ENCODE peak calls at places on chromosomes 1 and 21, in nine cellular contexts. L, X, M, J, Q, F, G, C and Z are unnamed samples.

GRCh38 chr1:72281637-72282270 is 585 bp downstream of the NEGR1 start:
- DNase-seq in L (no peak), X (no peak), M (no peak), J (no peak), Q (no peak), F (no peak), G (peak), C (no peak), Z (no peak)

GRCh38 chr1:171221665-171222591 is 26.4 kb upstream of the FMO1 start:
- DNase-seq in L (no peak), X (peak), M (no peak), J (no peak), Q (no peak), F (no peak), G (no peak), C (no peak), Z (no peak)

GRCh38 chr1:54277451-54278355 is 77.7 kb downstream of the MRPL37 start:
- DNase-seq in L (no peak), X (no peak), M (peak), J (no peak), Q (no peak), F (no peak), G (no peak), C (peak), Z (no peak)

GRCh38 chr1:30001011-30001410 is 722.4 kb downstream of the MATN1 start:
- DNase-seq in L (no peak), X (no peak), M (no peak), J (no peak), Q (no peak), F (no peak), G (no peak), C (no peak), Z (no peak)

GRCh38 chr1:205161071-205161470 is 39.3 kb upstream of the RBBP5 start:
- DNase-seq in L (no peak), X (no peak), M (no peak), J (no peak), Q (no peak), F (no peak), G (no peak), C (no peak), Z (no peak)

GRCh38 chr1:236421022-236421421 is 26.9 kb downstream of the EDARADD start:
- DNase-seq in L (no peak), X (peak), M (no peak), J (no peak), Q (no peak), F (no peak), G (peak), C (no peak), Z (no peak)

GRCh38 chr1:66535853-66536252 is 1.9 kb downstream of the SGIP1 start:
- DNase-seq in L (no peak), X (no peak), M (no peak), J (no peak), Q (no peak), F (no peak), G (no peak), C (no peak), Z (no peak)

GRCh38 chr1:67987046-67987799 is 63.2 kb downstream of the DIRAS3 start:
- DNase-seq in L (no peak), X (peak), M (no peak), J (no peak), Q (peak), F (no peak), G (no peak), C (no peak), Z (no peak)

GRCh38 chr1:204073837-204074273 is 940 bp downstream of the SOX13 start:
- DNase-seq in L (peak), X (no peak), M (no peak), J (no peak), Q (no peak), F (no peak), G (no peak), C (no peak), Z (no peak)

GRCh38 chr1:51936531-51936930 is 54.0 kb downstream of the RAB3B start:
- DNase-seq in L (no peak), X (no peak), M (no peak), J (no peak), Q (peak), F (no peak), G (no peak), C (no peak), Z (no peak)

GRCh38 chr1:15833069-15833679 is 14.3 kb upstream of the SPEN start:
- DNase-seq in L (no peak), X (no peak), M (no peak), J (no peak), Q (peak), F (peak), G (peak), C (no peak), Z (peak)

GRCh38 chr21:43864806-43865470 is at the start of gene AGPAT3:
- DNase-seq in L (no peak), X (no peak), M (peak), J (no peak), Q (peak), F (peak), G (peak), C (peak), Z (no peak)

GRCh38 chr1:173504268-173504667 is 27.1 kb downstream of the PRDX6 start:
- DNase-seq in L (no peak), X (no peak), M (no peak), J (no peak), Q (no peak), F (no peak), G (no peak), C (no peak), Z (no peak)

GRCh38 chr1:242132446-242132845 is 133.5 kb upstream of the MAP1LC3C start:
- DNase-seq in L (no peak), X (no peak), M (no peak), J (no peak), Q (no peak), F (no peak), G (no peak), C (no peak), Z (no peak)

GRCh38 chr21:41953831-41954653 is at the start of gene C2CD2:
- DNase-seq in L (peak), X (peak), M (peak), J (no peak), Q (peak), F (peak), G (peak), C (peak), Z (peak)

GRCh38 chr1:16155537-16156410 is at the start of gene EPHA2:
- DNase-seq in L (no peak), X (peak), M (no peak), J (no peak), Q (peak), F (peak), G (no peak), C (no peak), Z (peak)

GRCh38 chr1:162734047-162734446 is 56.5 kb upstream of the HSD17B7 start:
- DNase-seq in L (no peak), X (no peak), M (no peak), J (no peak), Q (no peak), F (no peak), G (no peak), C (no peak), Z (no peak)

GRCh38 chr1:102578806-102579205 is 529.5 kb downstream of the COL11A1 start:
- DNase-seq in L (no peak), X (no peak), M (no peak), J (no peak), Q (no peak), F (no peak), G (no peak), C (no peak), Z (no peak)